ENCODE peak calls at places on chromosomes 16 and 17, in nine cellular contexts. W is fibroblast of the aortic adventitia; U is M059J; O is KBM-7; R is RPMI7951; S is IMR-90; Q is CD8-positive, alpha-beta memory T cell; H is PC-3; Z is activated T-cell treated with anti-CD3 and anti-CD28 coated beads for 1 hour. D is an unnamed sample.
A peak's percentile ranks its signal among the peaks of the same experiment; 100 is the strongest.

GRCh38 chr16:23375643-23376042 is 73.5 kb downstream of the SCNN1B start:
- DNase-seq in H (no peak), O (no peak), S (no peak), R (no peak), Q (no peak), W (no peak), Z (no peak), U (no peak), D (no peak)

GRCh38 chr17:1006054-1006453 is 9.1 kb downstream of the TIMM22 start:
- DNase-seq in O (no peak), W (no peak), S (no peak), H (no peak), Z (no peak), U (no peak), R (no peak), Q (no peak), D (no peak)

GRCh38 chr17:43327834-43328420 is 70.9 kb upstream of the ARL4D start:
- DNase-seq in Z (no peak), R (no peak), S (no peak), O (no peak), H (no peak), U (no peak), Q (no peak), W (no peak), D (no peak)

GRCh38 chr16:13083687-13084086 is 182.3 kb downstream of the SHISA9 start:
- DNase-seq in Z (no peak), R (no peak), Q (no peak), H (no peak), O (no peak), U (no peak), S (no peak), W (no peak), D (no peak)

GRCh38 chr16:80984124-80984892 is 22.4 kb downstream of the CMC2 start:
- DNase-seq in O (no peak), H (no peak), W (no peak), S (no peak), Q (no peak), U (no peak), Z (no peak), R (no peak), D (no peak)

GRCh38 chr17:28737770-28738679 is 5.8 kb upstream of the TRAF4 start:
- DNase-seq in Z (no peak), Q (no peak), O (peak; percentile 43), S (no peak), H (no peak), U (no peak), W (no peak), R (no peak), D (no peak)

GRCh38 chr16:49726155-49726554 is 129.8 kb downstream of the ZNF423 start:
- DNase-seq in H (no peak), U (no peak), W (no peak), Z (no peak), O (no peak), S (no peak), R (no peak), Q (no peak), D (no peak)

GRCh38 chr17:20116683-20117309 is 107.6 kb downstream of the SPECC1 start:
- DNase-seq in U (peak; percentile 56), Z (peak; percentile 27), W (peak; percentile 65), S (peak; percentile 41), Q (peak; percentile 34), O (peak; percentile 86), R (peak; percentile 56), H (peak; percentile 76), D (peak; percentile 19)

GRCh38 chr17:228223-228615 is 46.8 kb upstream of the DOC2B start:
- DNase-seq in S (no peak), U (no peak), Q (no peak), H (no peak), O (no peak), R (no peak), Z (no peak), W (no peak), D (no peak)

GRCh38 chr16:54266363-54266955 is 20.1 kb downstream of the IRX3 start:
- DNase-seq in H (no peak), S (no peak), W (no peak), U (no peak), Z (no peak), Q (no peak), R (no peak), O (no peak), D (no peak)

GRCh38 chr16:67801889-67802288 is 4.5 kb downstream of the RANBP10 start:
- DNase-seq in Q (no peak), S (no peak), H (no peak), R (no peak), O (no peak), W (no peak), Z (no peak), U (no peak), D (no peak)

GRCh38 chr17:73066148-73066884 is 26.2 kb downstream of the SLC39A11 start:
- DNase-seq in U (no peak), W (no peak), H (peak; percentile 19), O (no peak), R (no peak), S (peak; percentile 67), Q (no peak), Z (no peak), D (no peak)

GRCh38 chr17:43224146-43224705 is 4.2 kb downstream of the CCDC200 start:
- DNase-seq in Z (no peak), W (no peak), Q (no peak), H (no peak), S (no peak), R (no peak), O (no peak), U (no peak), D (no peak)

GRCh38 chr17:50882851-50883250 is 16.7 kb upstream of the TOB1 start:
- DNase-seq in H (peak; percentile 85), Z (no peak), Q (no peak), O (no peak), U (peak; percentile 71), W (peak; percentile 67), S (peak; percentile 76), R (no peak), D (no peak)

GRCh38 chr17:82400830-82401229 is 17.3 kb upstream of the HEXD start:
- DNase-seq in W (no peak), Z (peak; percentile 30), S (no peak), O (peak; percentile 94), U (no peak), R (no peak), H (no peak), Q (peak; percentile 37), D (no peak)

GRCh38 chr16:31301708-31302400 is 42.1 kb downstream of the ITGAM start:
- DNase-seq in H (no peak), S (no peak), W (peak; percentile 44), R (peak; percentile 35), O (peak; percentile 75), Z (no peak), U (peak; percentile 22), Q (no peak), D (no peak)

GRCh38 chr17:40560592-40561293 is 4.5 kb downstream of the CCR7 start:
- DNase-seq in Z (no peak), Q (peak; percentile 57), S (peak; percentile 57), R (peak; percentile 81), U (peak; percentile 90), O (peak; percentile 92), H (no peak), W (no peak), D (peak; percentile 3)

GRCh38 chr16:66382966-66383299 is 16.4 kb downstream of the CDH5 start:
- DNase-seq in W (peak; percentile 81), Z (no peak), O (no peak), Q (no peak), H (peak; percentile 85), U (peak; percentile 96), S (peak; percentile 93), R (peak; percentile 77), D (no peak)